ENCODE peak calls at places on chromosomes 11 and 22, in four cellular contexts. One of them, this sample, is unnamed.

GRCh38 chr11:70191495-70192140 is 11.5 kb upstream of the FADD start:
- DNase-seq in fibroblast of pulmonary artery: peak; percentile 59
- DNase-seq in MV-4-11: peak; percentile 33
- DNase-seq in DMS 273 treated with DMSO at 0.1 percent for 48 hours: no peak
- DNase-seq in this sample: peak; percentile 79

GRCh38 chr22:38755155-38755910 is 465 bp downstream of the SUN2 start:
- DNase-seq in fibroblast of pulmonary artery: peak; percentile 68
- DNase-seq in MV-4-11: peak; percentile 51
- DNase-seq in DMS 273 treated with DMSO at 0.1 percent for 48 hours: no peak
- DNase-seq in this sample: peak; percentile 96

GRCh38 chr11:83054001-83054400 is 17.7 kb downstream of the RAB30 start:
- DNase-seq in fibroblast of pulmonary artery: no peak
- DNase-seq in DMS 273 treated with DMSO at 0.1 percent for 48 hours: no peak
- DNase-seq in MV-4-11: peak; percentile 13
- DNase-seq in this sample: no peak

GRCh38 chr11:119892311-119892808 is 163.4 kb upstream of the NECTIN1 start:
- DNase-seq in MV-4-11: peak; percentile 11
- DNase-seq in DMS 273 treated with DMSO at 0.1 percent for 48 hours: no peak
- DNase-seq in fibroblast of pulmonary artery: no peak
- DNase-seq in this sample: no peak

GRCh38 chr11:34732831-34733230 is 111.9 kb downstream of the EHF start:
- DNase-seq in fibroblast of pulmonary artery: no peak
- DNase-seq in MV-4-11: no peak
- DNase-seq in DMS 273 treated with DMSO at 0.1 percent for 48 hours: no peak
- DNase-seq in this sample: no peak

GRCh38 chr11:66459138-66459778 is 7.4 kb upstream of the PELI3 start:
- DNase-seq in MV-4-11: peak; percentile 83
- DNase-seq in DMS 273 treated with DMSO at 0.1 percent for 48 hours: no peak
- DNase-seq in fibroblast of pulmonary artery: no peak
- DNase-seq in this sample: no peak

GRCh38 chr11:103644676-103645075 is 391.8 kb upstream of the DDI1 start:
- DNase-seq in DMS 273 treated with DMSO at 0.1 percent for 48 hours: no peak
- DNase-seq in MV-4-11: no peak
- DNase-seq in fibroblast of pulmonary artery: no peak
- DNase-seq in this sample: no peak

GRCh38 chr11:122995526-122995925 is 13.9 kb upstream of the BSX start:
- DNase-seq in DMS 273 treated with DMSO at 0.1 percent for 48 hours: no peak
- DNase-seq in fibroblast of pulmonary artery: no peak
- DNase-seq in MV-4-11: no peak
- DNase-seq in this sample: no peak

GRCh38 chr11:1568451-1568911 is 3.6 kb downstream of the DUSP8 start:
- DNase-seq in DMS 273 treated with DMSO at 0.1 percent for 48 hours: no peak
- DNase-seq in fibroblast of pulmonary artery: no peak
- DNase-seq in MV-4-11: no peak
- DNase-seq in this sample: no peak

GRCh38 chr11:1825039-1825740 is 9.6 kb upstream of the SYT8 start:
- DNase-seq in DMS 273 treated with DMSO at 0.1 percent for 48 hours: no peak
- DNase-seq in fibroblast of pulmonary artery: peak; percentile 16
- DNase-seq in MV-4-11: peak; percentile 57
- DNase-seq in this sample: no peak

GRCh38 chr11:77411238-77411637 is 62.7 kb downstream of the PAK1 start:
- DNase-seq in MV-4-11: peak; percentile 30
- DNase-seq in fibroblast of pulmonary artery: peak; percentile 21
- DNase-seq in DMS 273 treated with DMSO at 0.1 percent for 48 hours: no peak
- DNase-seq in this sample: no peak

GRCh38 chr11:4626207-4627105 is 10.8 kb upstream of the OR51D1 start:
- DNase-seq in fibroblast of pulmonary artery: peak; percentile 84
- DNase-seq in DMS 273 treated with DMSO at 0.1 percent for 48 hours: peak; percentile 41
- DNase-seq in MV-4-11: peak; percentile 52
- DNase-seq in this sample: no peak

GRCh38 chr11:1564535-1565172 is 7.4 kb downstream of the DUSP8 start:
- DNase-seq in fibroblast of pulmonary artery: peak; percentile 72
- DNase-seq in MV-4-11: peak; percentile 51
- DNase-seq in DMS 273 treated with DMSO at 0.1 percent for 48 hours: peak; percentile 9
- DNase-seq in this sample: peak; percentile 84

GRCh38 chr11:77250881-77251640 is 50.4 kb downstream of the GDPD4 start:
- DNase-seq in fibroblast of pulmonary artery: peak; percentile 44
- DNase-seq in MV-4-11: no peak
- DNase-seq in DMS 273 treated with DMSO at 0.1 percent for 48 hours: no peak
- DNase-seq in this sample: no peak